ENCODE peak calls at places on chromosomes 13 and 19, in six cellular contexts. Z is endodermal cell, U is breast epithelium, T is IMR-90, S is psoas muscle, Q is A549. R is an unnamed sample.

GRCh38 chr19:19137556-19138109 is 645 bp downstream of the TMEM161A start:
- DNase-seq in Z (no peak), U (no peak), T (no peak), S (no peak), Q (no peak), R (no peak)

GRCh38 chr19:46209051-46209450 is 20.5 kb upstream of the IGFL1 start:
- DNase-seq in Z (no peak), U (peak; percentile 30), T (no peak), S (no peak), Q (no peak), R (no peak)

GRCh38 chr13:113664751-113665581 is 2.1 kb upstream of the GRK1 start:
- DNase-seq in Z (peak; percentile 45), U (no peak), T (no peak), S (no peak), Q (no peak), R (no peak)

GRCh38 chr13:21688056-21688455 is 17.2 kb downstream of the FGF9 start:
- DNase-seq in Z (no peak), U (no peak), T (no peak), S (no peak), Q (no peak), R (no peak)

GRCh38 chr19:3748965-3749364 is 12.5 kb downstream of the APBA3 start:
- DNase-seq in Z (no peak), U (no peak), T (no peak), S (no peak), Q (no peak), R (no peak)

GRCh38 chr13:106230450-106230849 is 305.0 kb downstream of the EFNB2 start:
- DNase-seq in Z (no peak), U (no peak), T (peak; percentile 83), S (no peak), Q (peak; percentile 3), R (no peak)

GRCh38 chr13:112943309-112944125 is 25.5 kb upstream of the MCF2L start:
- DNase-seq in Z (peak; percentile 87), U (no peak), T (peak; percentile 4), S (peak; percentile 48), Q (peak; percentile 18), R (no peak)

GRCh38 chr19:47445937-47446402 is 25.7 kb downstream of the SLC8A2 start:
- DNase-seq in Z (peak; percentile 84), U (no peak), T (no peak), S (peak; percentile 40), Q (peak; percentile 59), R (peak; percentile 45)

GRCh38 chr13:45807520-45808099 is 43.9 kb downstream of the SIAH3 start:
- DNase-seq in Z (peak; percentile 78), U (no peak), T (peak; percentile 17), S (no peak), Q (peak; percentile 33), R (no peak)

GRCh38 chr19:33395561-33396550 is 22.3 kb downstream of the CEBPG start:
- DNase-seq in Z (no peak), U (no peak), T (peak; percentile 41), S (peak; percentile 71), Q (no peak), R (no peak)

GRCh38 chr13:28040977-28041376 is 52.5 kb upstream of the URAD start:
- DNase-seq in Z (no peak), U (no peak), T (no peak), S (no peak), Q (no peak), R (no peak)

GRCh38 chr13:54637377-54637776 is 1608.8 kb downstream of the OLFM4 start:
- DNase-seq in Z (peak; percentile 69), U (no peak), T (no peak), S (no peak), Q (no peak), R (no peak)

GRCh38 chr13:99285432-99286182 is 21.6 kb downstream of the GPR183 start:
- DNase-seq in Z (no peak), U (no peak), T (no peak), S (no peak), Q (no peak), R (no peak)

GRCh38 chr13:110017379-110017778 is 231.0 kb upstream of the IRS2 start:
- DNase-seq in Z (peak; percentile 80), U (peak; percentile 70), T (peak; percentile 95), S (no peak), Q (peak; percentile 89), R (no peak)

GRCh38 chr13:42039946-42040729 is 8.3 kb upstream of the DGKH start:
- DNase-seq in Z (peak; percentile 91), U (peak; percentile 84), T (peak; percentile 86), S (peak; percentile 94), Q (peak; percentile 78), R (peak; percentile 87)

GRCh38 chr19:4773047-4773640 is 18.4 kb upstream of the FEM1A start:
- DNase-seq in Z (no peak), U (no peak), T (no peak), S (no peak), Q (no peak), R (no peak)

GRCh38 chr19:48330012-48330681 is 4.8 kb downstream of the EMP3 start:
- DNase-seq in Z (peak; percentile 94), U (peak; percentile 88), T (no peak), S (peak; percentile 71), Q (no peak), R (peak; percentile 85)

GRCh38 chr19:21398851-21399250 is 1.9 kb downstream of the ZNF493 start:
- DNase-seq in Z (no peak), U (no peak), T (peak; percentile 1), S (no peak), Q (no peak), R (no peak)

GRCh38 chr13:27455331-27455855 is 5.0 kb upstream of the MTIF3 start:
- DNase-seq in Z (no peak), U (no peak), T (no peak), S (no peak), Q (no peak), R (no peak)

GRCh38 chr19:49894879-49895565 is 1.7 kb downstream of the IL4I1 start:
- DNase-seq in Z (no peak), U (no peak), T (no peak), S (no peak), Q (no peak), R (no peak)

GRCh38 chr13:75425216-75426009 is 56.6 kb downstream of the TBC1D4 start:
- DNase-seq in Z (no peak), U (no peak), T (no peak), S (no peak), Q (no peak), R (no peak)

GRCh38 chr13:33033361-33033812 is 17.2 kb downstream of the KL start:
- DNase-seq in Z (no peak), U (no peak), T (no peak), S (no peak), Q (no peak), R (no peak)

GRCh38 chr13:32164622-32165268 is 133.2 kb downstream of the FRY start:
- DNase-seq in Z (peak; percentile 81), U (no peak), T (peak; percentile 66), S (no peak), Q (peak; percentile 76), R (no peak)

GRCh38 chr19:7507884-7508283 is 8.0 kb upstream of the ZNF358 start:
- DNase-seq in Z (peak; percentile 96), U (no peak), T (peak; percentile 80), S (peak; percentile 83), Q (peak; percentile 93), R (no peak)

GRCh38 chr19:30320916-30321315 is 51.3 kb upstream of the ZNF536 start:
- DNase-seq in Z (no peak), U (no peak), T (no peak), S (no peak), Q (no peak), R (no peak)

GRCh38 chr13:40168425-40169155 is 497.9 kb downstream of the FOXO1 start:
- DNase-seq in Z (no peak), U (no peak), T (no peak), S (no peak), Q (no peak), R (no peak)

GRCh38 chr13:32370805-32371204 is 55.5 kb downstream of the BRCA2 start:
- DNase-seq in Z (no peak), U (no peak), T (no peak), S (no peak), Q (no peak), R (no peak)

GRCh38 chr19:53102701-53103140 is 501 bp downstream of the ZNF160 start:
- DNase-seq in Z (peak; percentile 67), U (no peak), T (peak; percentile 31), S (peak; percentile 39), Q (peak; percentile 29), R (peak; percentile 5)

GRCh38 chr19:55082023-55082851 is 6.6 kb downstream of the EPS8L1 start:
- DNase-seq in Z (peak; percentile 93), U (no peak), T (peak; percentile 42), S (no peak), Q (peak; percentile 62), R (peak; percentile 38)

GRCh38 chr19:4977299-4978174 is 8.6 kb downstream of the KDM4B start:
- DNase-seq in Z (no peak), U (no peak), T (peak; percentile 95), S (peak; percentile 49), Q (no peak), R (no peak)

GRCh38 chr19:5090780-5091575 is 122.1 kb downstream of the KDM4B start:
- DNase-seq in Z (no peak), U (no peak), T (peak; percentile 15), S (no peak), Q (no peak), R (no peak)

GRCh38 chr13:24215007-24215633 is 54.6 kb downstream of the SPATA13 start:
- DNase-seq in Z (no peak), U (no peak), T (no peak), S (no peak), Q (no peak), R (no peak)
- H3K27ac ChIP-seq in Z (no peak overlapping the region), U (peak overlapping the region; percentile 81), T (no peak overlapping the region), S (no peak overlapping the region), Q (no peak overlapping the region), R (no peak overlapping the region)

GRCh38 chr19:11205939-11206570 is 8.7 kb upstream of the KANK2 start:
- DNase-seq in Z (no peak), U (no peak), T (no peak), S (no peak), Q (no peak), R (no peak)

GRCh38 chr19:11203194-11204075 is 6.1 kb upstream of the KANK2 start:
- DNase-seq in Z (peak; percentile 93), U (peak; percentile 81), T (peak; percentile 71), S (peak; percentile 77), Q (peak; percentile 64), R (peak; percentile 47)

GRCh38 chr19:11204943-11205349 is 7.6 kb upstream of the KANK2 start:
- DNase-seq in Z (no peak), U (no peak), T (no peak), S (no peak), Q (no peak), R (peak; percentile 13)

GRCh38 chr19:11202488-11203193 is 5.3 kb upstream of the KANK2 start:
- DNase-seq in Z (no peak), U (no peak), T (no peak), S (no peak), Q (no peak), R (no peak)

GRCh38 chr19:11204076-11204602 is 6.8 kb upstream of the KANK2 start:
- DNase-seq in Z (no peak), U (no peak), T (no peak), S (no peak), Q (no peak), R (no peak)
- TF ChIP-seq CTCF in Z (no peak), U (no peak), T (no peak), S (no peak), Q (no peak), R (no peak)

GRCh38 chr19:17972230-17972629 is 5.3 kb downstream of the KCNN1 start:
- DNase-seq in Z (no peak), U (no peak), T (no peak), S (no peak), Q (no peak), R (no peak)
- H3K27ac ChIP-seq in Z (no peak overlapping the region), U (no peak overlapping the region), T (no peak overlapping the region), S (no peak overlapping the region), Q (no peak overlapping the region), R (no peak overlapping the region)

GRCh38 chr13:29369060-29369743 is 226.3 kb downstream of the SLC7A1 start:
- DNase-seq in Z (peak; percentile 69), U (no peak), T (peak; percentile 34), S (no peak), Q (peak; percentile 35), R (no peak)
- TF ChIP-seq CTCF in Z (peak; percentile 80), U (peak; percentile 18), T (peak; percentile 57), S (peak; percentile 40), Q (peak; percentile 50), R (no peak)

R was measured in CD8-positive, alpha-beta T cell.